ENCODE peak calls at places on chromosome 17, in seven cellular contexts. H, D, W, N, U, V and O are unnamed samples.

GRCh38 chr17:16215002-16215272 is 397 bp downstream of the NCOR1 start:
- DNase-seq in H (peak; percentile 14), D (peak; percentile 5), W (peak; percentile 14), N (no peak), U (peak; percentile 65), V (peak; percentile 87), O (peak; percentile 26)

GRCh38 chr17:79803997-79804855 is 7.3 kb upstream of the CBX8 start:
- DNase-seq in H (peak; percentile 64), D (no peak), W (peak; percentile 61), N (no peak), U (no peak), V (no peak), O (peak; percentile 47)

GRCh38 chr17:12592941-12593340 is 72.7 kb upstream of the MYOCD start:
- DNase-seq in H (no peak), D (no peak), W (no peak), N (no peak), U (no peak), V (no peak), O (peak; percentile 35)

GRCh38 chr17:61903251-61903650 is 24.5 kb downstream of the INTS2 start:
- DNase-seq in H (no peak), D (no peak), W (no peak), N (no peak), U (no peak), V (no peak), O (no peak)

GRCh38 chr17:31293586-31293985 is 3.5 kb downstream of the OMG start:
- DNase-seq in H (no peak), D (no peak), W (no peak), N (no peak), U (no peak), V (no peak), O (no peak)

GRCh38 chr17:6164996-6165395 is 94.8 kb downstream of the WSCD1 start:
- DNase-seq in H (no peak), D (no peak), W (no peak), N (no peak), U (no peak), V (no peak), O (no peak)

GRCh38 chr17:80877095-80877828 is 114.4 kb upstream of the CHMP6 start:
- DNase-seq in H (peak; percentile 61), D (no peak), W (peak; percentile 30), N (no peak), U (no peak), V (peak; percentile 54), O (no peak)

GRCh38 chr17:64200080-64201042 is 62.7 kb downstream of the TEX2 start:
- DNase-seq in H (no peak), D (no peak), W (no peak), N (no peak), U (no peak), V (no peak), O (peak; percentile 54)

GRCh38 chr17:81386646-81387234 is 8.5 kb upstream of the BAHCC1 start:
- DNase-seq in H (no peak), D (no peak), W (no peak), N (no peak), U (peak; percentile 39), V (no peak), O (no peak)

GRCh38 chr17:50966163-50966666 is 100.1 kb upstream of the TOB1 start:
- DNase-seq in H (no peak), D (no peak), W (no peak), N (no peak), U (no peak), V (no peak), O (no peak)

GRCh38 chr17:30920683-30921543 is 832 bp upstream of the ADAP2 start:
- DNase-seq in H (no peak), D (no peak), W (no peak), N (no peak), U (peak; percentile 21), V (peak; percentile 3), O (no peak)

GRCh38 chr17:17345686-17346427 is 42.7 kb downstream of the NT5M start:
- DNase-seq in H (no peak), D (no peak), W (no peak), N (no peak), U (no peak), V (peak; percentile 22), O (no peak)

GRCh38 chr17:61984826-61985225 is 57.0 kb upstream of the INTS2 start:
- DNase-seq in H (no peak), D (no peak), W (no peak), N (no peak), U (no peak), V (no peak), O (no peak)

GRCh38 chr17:34721326-34721725 is 141.9 kb downstream of the TMEM132E start:
- DNase-seq in H (no peak), D (no peak), W (no peak), N (no peak), U (no peak), V (no peak), O (no peak)

GRCh38 chr17:82194765-82195164 is 17.9 kb downstream of the CCDC57 start:
- DNase-seq in H (no peak), D (no peak), W (no peak), N (no peak), U (no peak), V (no peak), O (no peak)

GRCh38 chr17:10198509-10199249 is at the start of gene GAS7:
- DNase-seq in H (no peak), D (no peak), W (peak; percentile 17), N (peak; percentile 8), U (peak; percentile 3), V (peak; percentile 86), O (peak; percentile 35)

GRCh38 chr17:76458580-76459490 is 5.9 kb upstream of the UBE2O start:
- DNase-seq in H (no peak), D (peak; percentile 54), W (no peak), N (no peak), U (peak; percentile 84), V (no peak), O (peak; percentile 47)

GRCh38 chr17:145671-146541 is 8.5 kb downstream of the SCGB1C2 start:
- DNase-seq in H (no peak), D (no peak), W (no peak), N (no peak), U (no peak), V (peak; percentile 66), O (no peak)

GRCh38 chr17:41367426-41368075 is 2.1 kb downstream of the KRT33B start:
- DNase-seq in H (no peak), D (peak; percentile 83), W (no peak), N (no peak), U (peak; percentile 79), V (no peak), O (peak; percentile 43)

GRCh38 chr17:41632482-41633105 is 8.2 kb upstream of the KRT17 start:
- DNase-seq in H (no peak), D (no peak), W (no peak), N (no peak), U (no peak), V (no peak), O (no peak)

GRCh38 chr17:10429416-10430045 is 7.8 kb upstream of the MYH8 start:
- DNase-seq in H (no peak), D (peak; percentile 25), W (no peak), N (no peak), U (peak; percentile 28), V (no peak), O (no peak)

GRCh38 chr17:38724337-38724988 is 5.7 kb upstream of the CISD3 start:
- DNase-seq in H (no peak), D (no peak), W (no peak), N (no peak), U (no peak), V (no peak), O (no peak)

GRCh38 chr17:68675723-68676122 is 74.6 kb upstream of the FAM20A start:
- DNase-seq in H (no peak), D (no peak), W (no peak), N (no peak), U (no peak), V (no peak), O (no peak)

GRCh38 chr17:80762076-80762475 is 217.4 kb downstream of the RPTOR start:
- DNase-seq in H (no peak), D (no peak), W (no peak), N (no peak), U (no peak), V (no peak), O (peak; percentile 33)

GRCh38 chr17:19019041-19019941 is 14.7 kb upstream of the FAM83G start:
- DNase-seq in H (no peak), D (no peak), W (no peak), N (no peak), U (no peak), V (peak; percentile 61), O (no peak)

GRCh38 chr17:36937961-36938565 is 788 bp downstream of the LHX1 start:
- DNase-seq in H (no peak), D (no peak), W (no peak), N (no peak), U (peak; percentile 53), V (no peak), O (peak; percentile 41)

GRCh38 chr17:49993423-49994037 is 1.5 kb downstream of the DLX3 start:
- DNase-seq in H (no peak), D (no peak), W (no peak), N (no peak), U (peak; percentile 42), V (peak; percentile 79), O (no peak)

GRCh38 chr17:29357821-29358232 is 32.3 kb upstream of the TAOK1 start:
- DNase-seq in H (no peak), D (no peak), W (no peak), N (no peak), U (peak; percentile 45), V (no peak), O (peak; percentile 40)

GRCh38 chr17:73228748-73229236 is 32.9 kb downstream of the CPSF4L start:
- DNase-seq in H (no peak), D (peak; percentile 79), W (no peak), N (no peak), U (peak; percentile 88), V (peak; percentile 84), O (peak; percentile 84)

GRCh38 chr17:8041249-8041928 is 2.5 kb downstream of the ALOX15B start:
- DNase-seq in H (no peak), D (peak; percentile 51), W (no peak), N (peak; percentile 24), U (peak; percentile 78), V (peak; percentile 42), O (peak; percentile 62)

GRCh38 chr17:204427-205175 is 23.2 kb upstream of the DOC2B start:
- DNase-seq in H (no peak), D (no peak), W (no peak), N (no peak), U (no peak), V (peak; percentile 24), O (no peak)

GRCh38 chr17:39927101-39927927 is at the start of the genes LRRC3C and ORMDL3:
- DNase-seq in H (peak; percentile 90), D (peak; percentile 89), W (peak; percentile 89), N (peak; percentile 84), U (peak; percentile 95), V (peak; percentile 98), O (peak; percentile 87)

GRCh38 chr17:10384175-10384574 is 11.4 kb upstream of the MYH13 start:
- DNase-seq in H (no peak), D (no peak), W (no peak), N (no peak), U (no peak), V (no peak), O (no peak)